ENCODE peak calls at places on chromosome 6, in five cellular contexts. B is mesenchymal stem cell, H is ovary, Z is Panc1, E is OCI-LY7. D is an unnamed sample.

GRCh38 chr6:167795874-167796667 is 30.6 kb upstream of the AFDN start:
- DNase-seq in B (no peak), H (no peak), Z (no peak), E (no peak), D (no peak)

GRCh38 chr6:47741807-47742206 is 40.0 kb upstream of the OPN5 start:
- DNase-seq in B (peak; percentile 15), H (no peak), Z (peak; percentile 74), E (no peak), D (peak; percentile 40)

GRCh38 chr6:132259070-132259469 is 142.2 kb downstream of the MOXD1 start:
- DNase-seq in B (peak; percentile 37), H (no peak), Z (peak; percentile 7), E (peak; percentile 45), D (no peak)

GRCh38 chr6:151101116-151101810 is 138.5 kb upstream of the AKAP12 start:
- DNase-seq in B (peak; percentile 60), H (no peak), Z (no peak), E (no peak), D (no peak)

GRCh38 chr6:113907107-113907506 is 50.0 kb downstream of the MARCKS start:
- DNase-seq in B (no peak), H (no peak), Z (no peak), E (no peak), D (no peak)

GRCh38 chr6:3405679-3406078 is 51.2 kb downstream of the SLC22A23 start:
- DNase-seq in B (peak; percentile 13), H (no peak), Z (no peak), E (no peak), D (no peak)

GRCh38 chr6:159104163-159104885 is 59.5 kb upstream of the TAGAP start:
- DNase-seq in B (peak; percentile 56), H (peak; percentile 43), Z (peak; percentile 48), E (peak; percentile 91), D (peak; percentile 87)

GRCh38 chr6:16583151-16583762 is 178.0 kb downstream of the ATXN1 start:
- DNase-seq in B (no peak), H (no peak), Z (no peak), E (no peak), D (no peak)

GRCh38 chr6:76416821-76417605 is 344.6 kb upstream of the IMPG1 start:
- DNase-seq in B (no peak), H (no peak), Z (no peak), E (no peak), D (no peak)

GRCh38 chr6:2725999-2726567 is 24.6 kb downstream of the MYLK4 start:
- DNase-seq in B (peak; percentile 55), H (no peak), Z (no peak), E (no peak), D (peak; percentile 16)

GRCh38 chr6:168099201-168100010 is 20.4 kb upstream of the FRMD1 start:
- DNase-seq in B (peak; percentile 25), H (no peak), Z (no peak), E (no peak), D (no peak)

GRCh38 chr6:34317172-34317477 is 68.3 kb upstream of the SMIM29 start:
- DNase-seq in B (no peak), H (no peak), Z (no peak), E (no peak), D (no peak)

GRCh38 chr6:41538556-41539182 is 7.5 kb upstream of the FOXP4 start:
- DNase-seq in B (peak; percentile 57), H (no peak), Z (no peak), E (peak; percentile 37), D (no peak)

GRCh38 chr6:91299544-91300491 is 712.9 kb upstream of the MAP3K7 start:
- DNase-seq in B (peak; percentile 92), H (peak; percentile 41), Z (no peak), E (no peak), D (no peak)

GRCh38 chr6:61887425-61887824 is 398.6 kb downstream of the KHDRBS2 start:
- DNase-seq in B (peak; percentile 73), H (no peak), Z (no peak), E (no peak), D (no peak)

GRCh38 chr6:21826460-21826859 is 232.9 kb downstream of the SOX4 start:
- DNase-seq in B (no peak), H (no peak), Z (no peak), E (no peak), D (no peak)

GRCh38 chr6:87917861-87918260 is 129.8 kb upstream of the SPACA1 start:
- DNase-seq in B (no peak), H (no peak), Z (no peak), E (peak; percentile 63), D (no peak)

GRCh38 chr6:3233321-3233720 is 5.9 kb upstream of the TUBB2B start:
- DNase-seq in B (no peak), H (no peak), Z (no peak), E (no peak), D (no peak)

GRCh38 chr6:96898241-96898851 is 655 bp upstream of the NDUFAF4 start:
- DNase-seq in B (peak; percentile 57), H (no peak), Z (no peak), E (peak; percentile 15), D (no peak)

GRCh38 chr6:112409311-112409710 is 62.2 kb downstream of the RFPL4B start:
- DNase-seq in B (no peak), H (no peak), Z (no peak), E (no peak), D (no peak)

GRCh38 chr6:27865952-27866369 is 46.2 kb downstream of the OR2B2 start:
- DNase-seq in B (no peak), H (no peak), Z (no peak), E (peak; percentile 92), D (peak; percentile 86)

GRCh38 chr6:92541457-92542060 is 877.8 kb downstream of the EPHA7 start:
- DNase-seq in B (peak; percentile 25), H (no peak), Z (no peak), E (no peak), D (no peak)

GRCh38 chr6:3813150-3813780 is 35.9 kb upstream of the FAM50B start:
- DNase-seq in B (peak; percentile 61), H (peak; percentile 56), Z (no peak), E (no peak), D (peak; percentile 26)

GRCh38 chr6:16174368-16175078 is 45.6 kb downstream of the MYLIP start:
- DNase-seq in B (no peak), H (no peak), Z (no peak), E (no peak), D (no peak)

GRCh38 chr6:130182466-130182865 is 40.3 kb downstream of the SAMD3 start:
- DNase-seq in B (no peak), H (no peak), Z (no peak), E (no peak), D (no peak)

GRCh38 chr6:108068618-108069017 is 5.9 kb downstream of the OSTM1 start:
- DNase-seq in B (no peak), H (no peak), Z (no peak), E (no peak), D (no peak)

GRCh38 chr6:83309344-83309743 is 116.2 kb downstream of the RWDD2A start:
- DNase-seq in B (no peak), H (no peak), Z (no peak), E (no peak), D (no peak)

GRCh38 chr6:20873425-20874190 is 339.4 kb downstream of the CDKAL1 start:
- DNase-seq in B (peak; percentile 16), H (no peak), Z (no peak), E (no peak), D (no peak)

GRCh38 chr6:133248241-133249001 is 7.3 kb downstream of the EYA4 start:
- DNase-seq in B (peak; percentile 73), H (no peak), Z (no peak), E (no peak), D (no peak)

GRCh38 chr6:169707772-169708171 is 5.8 kb downstream of the C6orf120 start:
- DNase-seq in B (peak; percentile 32), H (no peak), Z (no peak), E (peak; percentile 10), D (no peak)
- H3K36me3 ChIP-seq in B (no peaks in the 10 kb centered on the region), H (no peaks in the 10 kb centered on the region), Z (peaks cover 64% of the 10 kb centered on the region), E (peaks cover 98% of the 10 kb centered on the region), D (no peaks in the 10 kb centered on the region)

GRCh38 chr6:138570716-138571020 is 71.4 kb upstream of the NHSL1 start:
- DNase-seq in B (no peak), H (no peak), Z (no peak), E (no peak), D (no peak)

GRCh38 chr6:138572200-138572875 is 73.0 kb upstream of the NHSL1 start:
- DNase-seq in B (peak; percentile 79), H (peak; percentile 69), Z (no peak), E (no peak), D (no peak)

GRCh38 chr6:138569970-138570715 is 70.8 kb upstream of the NHSL1 start:
- DNase-seq in B (peak; percentile 26), H (no peak), Z (no peak), E (no peak), D (no peak)

GRCh38 chr6:138571585-138572199 is 72.4 kb upstream of the NHSL1 start:
- DNase-seq in B (no peak), H (no peak), Z (no peak), E (no peak), D (no peak)

DNA sequence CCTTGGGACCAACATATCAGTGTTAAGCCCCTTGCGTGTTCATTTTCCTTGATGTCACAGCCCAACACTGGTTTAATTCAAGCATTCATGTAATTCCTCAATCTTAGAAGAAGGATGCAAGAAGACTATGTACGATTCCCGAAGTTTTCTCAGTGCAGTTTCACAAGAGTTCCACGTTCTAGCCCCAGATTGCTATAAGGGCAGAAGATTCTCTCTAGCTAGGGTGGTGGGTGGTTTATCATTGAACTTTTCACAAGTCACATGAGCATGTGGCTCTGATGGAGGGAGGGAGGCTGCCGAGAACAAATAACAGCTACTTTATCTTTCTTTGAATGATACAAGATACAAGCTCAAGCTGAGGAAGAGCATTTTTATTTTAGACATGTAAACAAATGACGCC is 71.9 kb upstream of the NHSL1 start:
- DNase-seq in B (no peak), H (no peak), Z (no peak), E (no peak), D (no peak)
- H3K4me3 ChIP-seq in B (peak overlapping the region; percentile 83), H (no peak overlapping the region), Z (no peak overlapping the region), E (no peak overlapping the region), D (no peak overlapping the region)

DNA sequence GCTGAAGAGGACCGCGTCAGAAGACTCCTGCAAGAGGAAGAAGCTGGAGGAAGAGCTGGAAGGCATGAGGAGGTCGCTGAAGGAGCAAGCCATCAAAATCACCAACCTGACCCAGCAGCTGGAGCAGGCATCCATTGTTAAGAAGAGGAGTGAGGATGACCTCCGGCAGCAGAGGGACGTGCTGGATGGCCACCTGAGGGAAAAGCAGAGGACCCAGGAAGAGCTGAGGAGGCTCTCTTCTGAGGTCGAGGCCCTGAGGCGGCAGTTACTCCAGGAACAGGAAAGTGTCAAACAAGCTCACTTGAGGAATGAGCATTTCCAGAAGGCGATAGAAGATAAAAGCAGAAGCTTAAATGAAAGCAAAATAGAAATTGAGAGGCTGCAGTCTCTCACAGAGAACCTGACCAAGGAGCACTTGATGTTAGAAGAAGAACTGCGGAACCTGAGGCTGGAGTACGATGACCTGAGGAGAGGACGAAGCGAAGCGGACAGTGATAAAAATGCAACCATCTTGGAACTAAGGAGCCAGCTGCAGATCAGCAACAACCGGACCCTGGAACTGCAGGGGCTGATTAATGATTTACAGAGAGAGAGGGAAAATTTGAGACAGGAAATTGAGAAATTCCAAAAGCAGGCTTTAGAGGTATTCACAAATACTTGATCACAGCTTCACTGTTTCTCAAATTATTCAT is 8.9 kb upstream of the SNRNP48 start:
- DNase-seq in B (no peak), H (no peak), Z (no peak), E (no peak), D (no peak)
- H3K36me3 ChIP-seq in B (peaks cover 46% of the 10 kb centered on the region), H (no peaks in the 10 kb centered on the region), Z (peaks cover 2% of the 10 kb centered on the region), E (no peaks in the 10 kb centered on the region), D (no peaks in the 10 kb centered on the region)

DNA sequence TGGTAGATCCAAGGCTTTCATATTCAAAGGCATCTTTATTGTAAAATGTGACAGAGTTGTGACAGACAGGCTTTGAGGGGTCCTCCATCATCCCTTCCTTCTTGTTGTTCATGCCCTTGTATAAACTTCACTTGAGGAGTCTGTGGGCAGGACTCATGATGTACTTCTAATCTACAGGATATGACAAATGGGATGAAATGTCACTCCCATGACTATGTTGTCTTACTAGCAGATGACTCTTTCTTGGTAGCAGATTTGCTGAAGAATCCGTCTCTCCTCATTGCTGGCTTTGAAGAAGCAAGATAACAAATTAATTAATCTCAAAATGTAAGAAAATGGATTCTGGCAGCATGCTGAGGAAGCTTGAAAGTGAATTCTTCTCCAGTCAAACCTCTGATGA is 566.1 kb downstream of the TFAP2B start:
- DNase-seq in B (no peak), H (no peak), Z (no peak), E (no peak), D (no peak)
- H3K4me3 ChIP-seq in B (no peak overlapping the region), H (no peak overlapping the region), Z (no peak overlapping the region), E (no peak overlapping the region), D (no peak overlapping the region)

D was measured in GM06990.